ENCODE peak calls at places on chromosomes 1 and 21, in four cellular contexts. F is stomach, E is breast epithelium, P is upper lobe of right lung. B is an unnamed sample.

GRCh38 chr1:231985624-231986023 is 359.0 kb downstream of the DISC1 start:
- DNase-seq in F (no peak), E (no peak), P (no peak), B (no peak)

GRCh38 chr21:14482165-14482564 is 64.0 kb downstream of the SAMSN1 start:
- DNase-seq in F (no peak), E (no peak), P (no peak), B (no peak)

GRCh38 chr1:206041640-206042039 is 11.3 kb upstream of the RHEX start:
- DNase-seq in F (no peak), P (no peak), E (no peak), B (no peak)

GRCh38 chr1:6515771-6516170 is 24.3 kb upstream of the PLEKHG5 start:
- DNase-seq in P (no peak), F (no peak), E (no peak), B (no peak)

GRCh38 chr1:83882906-83883305 is 116.0 kb downstream of the TTLL7 start:
- DNase-seq in P (no peak), F (no peak), E (no peak), B (no peak)

GRCh38 chr1:2198571-2198970 is 4.0 kb upstream of the FAAP20 start:
- DNase-seq in P (no peak), F (peak), E (no peak), B (no peak)

GRCh38 chr21:36388076-36388475 is 2.9 kb downstream of the CHAF1B start:
- DNase-seq in E (no peak), P (no peak), F (no peak), B (no peak)

GRCh38 chr1:60281360-60281932 is 207.9 kb upstream of the C1orf87 start:
- DNase-seq in E (peak), F (peak), P (no peak), B (peak)